ENCODE peak calls at places on chromosome 6, in six cellular contexts. F is IMR-90, C is HEK293T, A is A549, W is HepG2, P is GM12878. M is an unnamed sample.

GRCh38 chr6:136077834-136078576 is 172.1 kb downstream of the MTFR2 start:
- DNase-seq in P (no peak), C (no peak), A (no peak), W (no peak), F (peak; percentile 96), M (no peak)

GRCh38 chr6:16787128-16787685 is 25.9 kb upstream of the ATXN1 start:
- DNase-seq in F (no peak), A (no peak), P (no peak), C (no peak), W (no peak), M (no peak)

GRCh38 chr6:152161501-152161900 is 354.0 kb downstream of the ESR1 start:
- DNase-seq in F (peak; percentile 78), W (no peak), A (no peak), P (no peak), C (no peak), M (no peak)

GRCh38 chr6:14798996-14799588 is 446.8 kb upstream of the JARID2 start:
- DNase-seq in C (no peak), F (no peak), W (no peak), A (no peak), P (no peak), M (no peak)

GRCh38 chr6:37713529-37714119 is 15.9 kb upstream of the MDGA1 start:
- DNase-seq in W (no peak), P (no peak), C (no peak), A (no peak), F (peak; percentile 83), M (peak; percentile 65)

GRCh38 chr6:92008757-92009502 is 1410.4 kb downstream of the EPHA7 start:
- DNase-seq in C (no peak), F (no peak), P (no peak), W (no peak), A (no peak), M (no peak)

GRCh38 chr6:112416885-112417284 is 69.8 kb downstream of the RFPL4B start:
- DNase-seq in F (no peak), P (no peak), W (no peak), C (no peak), A (no peak), M (no peak)

GRCh38 chr6:33696538-33697518 is 14.7 kb downstream of the UQCC2 start:
- DNase-seq in W (no peak), C (no peak), A (no peak), P (no peak), F (peak; percentile 61), M (no peak)

GRCh38 chr6:20830576-20830975 is 296.3 kb downstream of the CDKAL1 start:
- DNase-seq in P (no peak), C (no peak), W (no peak), F (no peak), A (no peak), M (no peak)

GRCh38 chr6:118387921-118388701 is 160.0 kb upstream of the PLN start:
- DNase-seq in P (no peak), W (no peak), F (peak; percentile 96), C (no peak), A (peak; percentile 2), M (no peak)

GRCh38 chr6:127267742-127268588 is 1.3 kb downstream of the RNF146 start:
- DNase-seq in F (no peak), C (no peak), W (peak; percentile 12), P (no peak), A (no peak), M (no peak)

GRCh38 chr6:8481727-8482126 is 46.4 kb upstream of the SLC35B3 start:
- DNase-seq in A (peak; percentile 0), W (no peak), C (peak; percentile 36), P (no peak), F (no peak), M (peak; percentile 11)

GRCh38 chr6:41193884-41194283 is 7.1 kb downstream of the TREML2 start:
- DNase-seq in A (no peak), P (no peak), F (no peak), W (no peak), C (no peak), M (no peak)

GRCh38 chr6:41190791-41191190 is 10.2 kb downstream of the TREML2 start:
- DNase-seq in A (no peak), C (no peak), W (no peak), P (no peak), F (no peak), M (no peak)

GRCh38 chr6:41193171-41193734 is 7.7 kb downstream of the TREML2 start:
- DNase-seq in P (no peak), W (no peak), A (no peak), F (no peak), C (no peak), M (no peak)

GRCh38 chr6:41189968-41190367 is 11.0 kb downstream of the TREML2 start:
- DNase-seq in W (no peak), P (no peak), A (no peak), F (no peak), C (no peak), M (no peak)

GRCh38 chr6:41191569-41191968 is 9.4 kb downstream of the TREML2 start:
- DNase-seq in A (peak; percentile 36), W (no peak), C (peak; percentile 48), P (no peak), F (no peak), M (peak; percentile 64)
- TF ChIP-seq BHLHE40 in A (no peak), W (no peak), C (no peak), P (no peak), F (no peak), M (no peak)

GRCh38 chr6:90382760-90383159 is 86.1 kb upstream of the BACH2 start:
- DNase-seq in C (no peak), F (no peak), A (no peak), P (no peak), W (no peak), M (no peak)
- TF ChIP-seq BHLHE40 in C (no peak), F (no peak), A (no peak), P (no peak), W (no peak), M (no peak)

GRCh38 chr6:6749791-6750434 is 161.4 kb downstream of the LY86 start:
- DNase-seq in C (no peak), W (peak; percentile 61), A (peak; percentile 48), P (no peak), F (peak; percentile 97), M (peak; percentile 92)
- TF ChIP-seq BHLHE40 in C (no peak), W (peak; percentile 27), A (no peak), P (no peak), F (peak; percentile 85), M (peak; percentile 59)

GRCh38 chr6:169811521-169812256 is 60.3 kb downstream of the ERMARD start:
- DNase-seq in F (no peak), C (peak; percentile 6), A (no peak), W (no peak), P (no peak), M (no peak)

GRCh38 chr6:169810066-169810989 is 58.9 kb downstream of the ERMARD start:
- DNase-seq in P (no peak), C (peak; percentile 13), A (no peak), W (peak; percentile 41), F (no peak), M (no peak)

GRCh38 chr6:169813969-169814368 is 62.5 kb downstream of the ERMARD start:
- DNase-seq in F (no peak), W (no peak), A (no peak), C (no peak), P (no peak), M (no peak)

GRCh38 chr6:169811072-169811471 is 59.6 kb downstream of the ERMARD start:
- DNase-seq in C (no peak), A (no peak), W (no peak), F (no peak), P (no peak), M (no peak)

DNA sequence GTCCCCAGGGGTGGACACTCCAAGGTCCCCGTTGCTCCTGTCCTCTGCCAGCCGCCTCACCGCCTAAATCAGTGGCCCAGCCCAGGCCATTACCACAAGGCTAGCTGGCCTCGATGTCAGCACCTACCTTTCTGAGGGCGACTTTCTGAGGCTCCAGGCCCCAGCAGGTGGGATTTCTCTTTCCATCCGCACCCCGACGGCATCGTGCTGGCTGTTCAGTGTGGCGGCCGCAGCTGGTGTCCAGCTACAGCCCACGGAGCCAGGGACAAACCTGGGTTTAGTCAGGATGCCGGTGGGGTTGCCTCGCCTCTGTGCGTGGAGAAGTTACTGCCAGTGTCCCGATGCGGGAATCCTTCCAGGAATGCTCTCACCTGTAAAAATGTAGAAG is 60.8 kb downstream of the ERMARD start:
- DNase-seq in A (no peak), W (no peak), P (no peak), F (no peak), C (no peak), M (no peak)
- TF ChIP-seq BHLHE40 in A (no peak), W (no peak), P (no peak), F (no peak), C (no peak), M (no peak)

GRCh38 chr6:156748504-156748903 is 28.7 kb upstream of the ARID1B start:
- DNase-seq in P (no peak), F (no peak), A (no peak), C (no peak), W (no peak), M (no peak)

GRCh38 chr6:156757849-156758248 is 19.3 kb upstream of the ARID1B start:
- DNase-seq in F (no peak), P (no peak), W (no peak), A (no peak), C (no peak), M (no peak)

GRCh38 chr6:156756630-156757610 is 20.3 kb upstream of the ARID1B start:
- DNase-seq in W (no peak), F (no peak), C (no peak), P (no peak), A (no peak), M (no peak)

GRCh38 chr6:156747715-156748114 is 29.5 kb upstream of the ARID1B start:
- DNase-seq in A (no peak), F (no peak), P (no peak), W (no peak), C (no peak), M (no peak)

DNA sequence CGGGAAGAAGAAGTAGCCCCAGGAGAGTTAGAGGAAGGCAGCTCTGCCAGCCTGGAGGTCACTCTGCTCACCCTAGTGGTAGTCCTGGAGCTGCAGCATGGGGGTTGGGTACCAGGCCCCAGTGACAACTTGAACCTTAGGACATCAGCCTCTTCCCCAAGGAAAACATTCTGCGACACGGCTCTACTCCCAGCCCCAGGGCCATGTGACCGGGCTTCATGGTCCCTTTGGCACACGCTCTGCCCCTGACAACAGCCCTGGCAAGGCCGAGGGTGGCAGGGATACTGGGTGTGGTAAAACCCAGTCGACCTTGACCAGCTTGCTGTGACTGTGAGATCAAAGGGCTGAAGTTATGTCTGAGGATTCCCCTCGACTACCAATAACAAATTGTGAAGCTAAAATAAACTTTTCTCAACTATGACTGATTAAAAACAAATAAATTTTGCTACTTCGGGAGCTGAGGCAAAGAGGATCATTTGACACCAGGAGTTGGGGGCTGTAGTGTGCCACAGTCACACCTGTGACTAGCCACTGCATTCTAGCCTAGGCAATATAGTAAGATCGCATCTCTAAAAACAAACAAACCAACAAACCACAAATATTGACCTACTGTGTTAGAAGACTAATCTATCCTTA is 24.4 kb upstream of the ARID1B start:
- DNase-seq in P (peak; percentile 63), A (peak; percentile 20), F (no peak), C (peak; percentile 40), W (peak; percentile 24), M (peak; percentile 21)
- TF ChIP-seq BHLHE40 in P (peak; percentile 7), A (no peak), F (no peak), C (no peak), W (no peak), M (no peak)

M was measured in K562.